ENCODE peak calls at places on chromosomes 2 and 18, in five cellular contexts. Z is AG10803, O is fibroblast of lung, F is body of pancreas, R is A549. W is an unnamed sample.

GRCh38 chr2:133581027-133581760 is 12.9 kb upstream of the NCKAP5 start:
- DNase-seq in Z (peak), R (no peak), O (peak), F (peak), W (no peak)

GRCh38 chr2:40497251-40497859 is 45.5 kb upstream of the SLC8A1 start:
- DNase-seq in O (peak), F (no peak), R (no peak), Z (no peak), W (no peak)

GRCh38 chr2:132400169-132400900 is 16.3 kb upstream of the GPR39 start:
- DNase-seq in R (peak), Z (peak), O (peak), F (no peak), W (no peak)

GRCh38 chr2:151947524-151948165 is 119.4 kb upstream of the ARL5A start:
- DNase-seq in F (no peak), Z (no peak), R (no peak), O (no peak), W (no peak)

GRCh38 chr2:177888581-177888980 is 184.0 kb downstream of the PDE11A start:
- DNase-seq in R (no peak), O (no peak), F (no peak), Z (no peak), W (no peak)

GRCh38 chr2:170394988-170395387 is 217.0 kb downstream of the MYO3B start:
- DNase-seq in Z (no peak), O (no peak), R (peak), F (no peak), W (no peak)

GRCh38 chr2:60553496-60553991 is at the start of gene BCL11A:
- DNase-seq in Z (peak), O (peak), R (peak), F (peak), W (peak)

GRCh38 chr2:120320318-120320851 is 25.6 kb upstream of the INHBB start:
- DNase-seq in O (peak), Z (peak), R (no peak), F (no peak), W (no peak)

GRCh38 chr2:235561450-235561849 is 67.6 kb downstream of the AGAP1 start:
- DNase-seq in R (no peak), O (no peak), Z (no peak), F (no peak), W (no peak)

GRCh38 chr2:102387763-102388546 is 32.4 kb downstream of the IL18R1 start:
- DNase-seq in F (no peak), Z (no peak), R (no peak), O (no peak), W (no peak)

GRCh38 chr2:167181134-167181533 is 292.9 kb downstream of the XIRP2 start:
- DNase-seq in Z (peak), R (peak), F (no peak), O (peak), W (no peak)

GRCh38 chr2:240644171-240644651 is 18.9 kb downstream of the GPR35 start:
- DNase-seq in F (no peak), R (no peak), Z (no peak), O (no peak), W (no peak)

GRCh38 chr18:74456409-74457042 is 582 bp downstream of the DIPK1C start:
- DNase-seq in O (no peak), R (no peak), Z (no peak), F (no peak), W (no peak)

GRCh38 chr2:129724021-129724757 is 255.3 kb upstream of the RAB6C start:
- DNase-seq in O (no peak), F (no peak), R (no peak), Z (no peak), W (no peak)

DNA sequence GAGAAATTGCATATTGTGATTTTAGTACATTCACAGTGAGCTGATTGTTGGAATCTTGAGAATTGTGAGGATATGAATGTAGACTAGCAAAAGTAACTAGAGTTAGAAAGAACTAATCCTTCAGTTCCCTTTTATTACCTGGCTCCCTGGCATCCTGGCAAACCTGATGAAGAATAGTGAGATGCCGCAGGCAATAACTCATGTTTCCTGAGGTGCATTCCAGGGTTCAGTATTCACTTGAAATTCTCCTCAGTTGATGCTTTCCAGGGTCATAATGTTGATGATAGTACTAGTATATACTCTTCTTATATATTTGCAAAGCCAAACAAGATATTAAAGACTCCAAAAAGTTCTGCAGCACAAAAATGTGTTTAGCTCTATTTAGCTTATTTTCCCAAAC is 432.1 kb upstream of the CELF4 start:
- DNase-seq in O (no peak), Z (no peak), F (no peak), R (no peak), W (no peak)
- H3K4me3 ChIP-seq in O (no peak), Z (no peak), F (no peak), R (no peak), W (no peak)

GRCh38 chr2:74233648-74234047 is 35.2 kb downstream of the MTHFD2 start:
- DNase-seq in R (no peak), O (no peak), Z (no peak), F (no peak), W (no peak)
- H3K4me3 ChIP-seq in R (no peak), O (no peak), Z (no peak), F (no peak), W (no peak)

GRCh38 chr18:36297419-36298112 is at the start of gene FHOD3:
- DNase-seq in R (peak), Z (peak), O (peak), F (peak), W (no peak)
- H3K4me3 ChIP-seq in R (peak), Z (peak), O (peak), F (peak), W (peak)

GRCh38 chr2:219509780-219510511 is 4.3 kb upstream of the ASIC4 start:
- DNase-seq in Z (peak), F (peak), O (peak), R (peak), W (no peak)
- H3K4me3 ChIP-seq in Z (peak), F (no peak), O (no peak), R (peak), W (no peak)

DNA sequence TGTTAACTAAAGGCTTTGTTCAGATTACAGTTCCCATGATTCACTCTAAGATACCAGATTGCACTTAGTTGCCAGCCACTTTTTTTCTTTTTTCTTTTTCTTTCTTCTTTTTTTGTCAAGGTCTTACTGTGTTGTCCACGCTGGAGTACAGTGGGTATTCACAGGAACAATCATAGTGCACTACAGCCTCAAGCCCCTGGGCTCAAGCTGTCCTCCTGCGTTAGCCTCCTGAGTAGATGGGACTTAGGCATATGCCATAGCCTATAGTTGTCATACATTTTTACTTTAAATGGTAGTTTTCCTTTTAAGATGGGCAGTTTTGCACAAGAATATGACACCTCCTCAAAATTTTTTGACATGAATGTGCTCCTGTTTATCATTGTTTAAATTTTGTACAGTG is 2.1 kb downstream of the UGP2 start:
- DNase-seq in F (no peak), R (no peak), Z (no peak), O (no peak), W (no peak)
- H3K4me3 ChIP-seq in F (no peak), R (no peak), Z (peak), O (peak), W (no peak)

DNA sequence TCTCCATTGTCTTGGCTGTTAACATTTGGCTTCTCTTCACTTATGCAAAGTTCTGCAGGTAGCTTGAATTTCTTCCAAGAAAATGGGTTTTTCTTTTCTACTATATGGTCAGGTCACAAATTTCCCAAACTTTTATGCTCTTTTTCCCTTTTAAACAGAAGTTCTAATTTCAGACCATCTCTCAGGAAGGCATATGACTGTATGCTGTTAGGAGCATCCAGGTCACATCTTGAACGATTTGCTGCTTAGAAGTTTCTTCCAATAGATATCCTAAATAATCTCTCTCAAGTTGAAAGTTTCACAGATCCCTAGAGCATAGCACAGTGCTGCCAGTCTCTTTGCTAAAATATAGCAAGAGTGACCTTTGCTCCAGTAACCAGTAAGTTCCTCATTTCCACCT is 932.5 kb downstream of the DPP10 start:
- DNase-seq in F (no peak), Z (no peak), R (no peak), O (no peak), W (no peak)
- H3K4me3 ChIP-seq in F (no peak), Z (no peak), R (no peak), O (no peak), W (no peak)

GRCh38 chr2:74278176-74278575 is 65.0 kb downstream of the SLC4A5 start:
- DNase-seq in R (no peak), F (no peak), O (no peak), Z (no peak), W (no peak)
- H3K4me3 ChIP-seq in R (no peak), F (no peak), O (no peak), Z (no peak), W (no peak)

GRCh38 chr2:71455011-71455740 is 1.8 kb downstream of the DYSF start:
- DNase-seq in F (no peak), R (no peak), Z (no peak), O (no peak), W (no peak)

GRCh38 chr2:71457123-71457958 is 4.0 kb downstream of the DYSF start:
- DNase-seq in F (no peak), R (no peak), O (no peak), Z (no peak), W (no peak)

GRCh38 chr2:71456617-71457016 is 3.3 kb downstream of the DYSF start:
- DNase-seq in Z (no peak), F (no peak), R (no peak), O (no peak), W (no peak)

GRCh38 chr2:71454221-71455010 is 1.1 kb downstream of the DYSF start:
- DNase-seq in F (no peak), Z (no peak), O (no peak), R (no peak), W (no peak)

GRCh38 chr2:71455741-71456569 is 2.6 kb downstream of the DYSF start:
- DNase-seq in O (no peak), R (no peak), F (no peak), Z (no peak), W (peak)
- H3K4me3 ChIP-seq in O (no peak), R (no peak), F (no peak), Z (no peak), W (no peak)

GRCh38 chr2:37925063-37925897 is at the start of gene RMDN2:
- DNase-seq in R (peak), Z (peak), F (peak), O (peak), W (peak)

GRCh38 chr2:37920570-37920969 is 4.5 kb upstream of the RMDN2 start:
- DNase-seq in O (peak), R (no peak), Z (peak), F (no peak), W (no peak)

GRCh38 chr2:37919631-37920032 is 5.5 kb upstream of the RMDN2 start:
- DNase-seq in F (no peak), O (no peak), R (no peak), Z (no peak), W (no peak)

GRCh38 chr2:37926635-37927034 is 1.5 kb downstream of the RMDN2 start:
- DNase-seq in F (no peak), R (no peak), O (no peak), Z (no peak), W (no peak)

DNA sequence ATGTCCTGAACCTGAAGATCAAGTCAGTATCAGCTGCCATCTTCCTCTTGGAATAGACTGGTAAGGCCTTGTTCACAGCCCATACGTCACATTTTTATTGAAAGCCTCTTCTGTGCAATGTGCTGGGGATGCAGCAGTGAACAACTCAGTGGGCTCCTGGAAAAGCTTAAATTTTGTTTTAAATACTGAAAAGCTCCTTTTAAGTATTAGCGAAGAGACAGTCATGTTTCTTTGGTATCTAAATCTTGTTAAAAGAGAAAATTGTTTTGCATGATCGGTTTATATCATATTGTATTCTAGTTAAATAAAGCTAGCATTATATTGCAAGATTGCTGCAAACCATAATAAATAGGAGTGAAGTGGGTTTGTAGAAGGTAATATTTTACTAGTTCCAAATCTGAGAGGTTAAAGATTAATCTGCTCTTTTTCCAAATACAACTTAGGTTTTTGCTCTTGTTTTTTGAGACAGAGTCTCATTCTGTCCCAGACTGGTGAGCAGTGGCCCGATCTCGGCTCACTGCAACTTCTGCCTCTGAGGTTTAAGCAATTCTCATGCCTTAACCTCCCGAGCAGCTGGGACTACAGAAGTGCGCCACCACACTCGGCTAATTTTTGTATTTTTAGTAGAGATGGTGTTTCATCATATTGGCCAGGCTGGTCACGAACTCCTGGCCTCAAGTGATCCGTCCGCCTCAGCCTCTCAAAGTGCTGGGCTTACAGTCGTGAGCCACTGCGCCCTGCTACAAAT is 1.6 kb upstream of the RMDN2 start:
- DNase-seq in R (no peak), Z (no peak), O (no peak), F (no peak), W (no peak)
- H3K4me3 ChIP-seq in R (no peak), Z (no peak), O (no peak), F (no peak), W (no peak)